ENCODE peak calls at places on chromosomes 6 and 20, in five cellular contexts. One of them, this sample, is unnamed.

GRCh38 chr6:42392871-42393270 is 58.9 kb downstream of the TRERF1 start:
- DNase-seq in cardiac fibroblast: no peak
- DNase-seq in dorsolateral prefrontal cortex: no peak
- DNase-seq in activated naive CD4-positive, alpha-beta T cell: no peak
- DNase-seq in SJSA1: no peak
- DNase-seq in this sample: no peak

GRCh38 chr6:125584468-125584939 is 164.9 kb upstream of the HEY2 start:
- DNase-seq in cardiac fibroblast: peak; percentile 59
- DNase-seq in dorsolateral prefrontal cortex: peak; percentile 82
- DNase-seq in activated naive CD4-positive, alpha-beta T cell: no peak
- DNase-seq in SJSA1: peak; percentile 51
- DNase-seq in this sample: no peak

GRCh38 chr6:73249998-73250397 is 13.0 kb downstream of the KHDC1 start:
- DNase-seq in cardiac fibroblast: no peak
- DNase-seq in dorsolateral prefrontal cortex: no peak
- DNase-seq in activated naive CD4-positive, alpha-beta T cell: no peak
- DNase-seq in SJSA1: no peak
- DNase-seq in this sample: no peak

GRCh38 chr20:23212482-23212881 is 126.4 kb upstream of the CD93 start:
- DNase-seq in cardiac fibroblast: no peak
- DNase-seq in dorsolateral prefrontal cortex: no peak
- DNase-seq in activated naive CD4-positive, alpha-beta T cell: no peak
- DNase-seq in SJSA1: no peak
- DNase-seq in this sample: no peak

GRCh38 chr6:118685823-118686449 is 34.5 kb upstream of the CEP85L start:
- DNase-seq in cardiac fibroblast: peak; percentile 45
- DNase-seq in dorsolateral prefrontal cortex: no peak
- DNase-seq in activated naive CD4-positive, alpha-beta T cell: no peak
- DNase-seq in SJSA1: no peak
- DNase-seq in this sample: no peak

GRCh38 chr6:66496659-66497058 is 789.6 kb upstream of the EYS start:
- DNase-seq in cardiac fibroblast: no peak
- DNase-seq in dorsolateral prefrontal cortex: no peak
- DNase-seq in activated naive CD4-positive, alpha-beta T cell: no peak
- DNase-seq in SJSA1: no peak
- DNase-seq in this sample: no peak

GRCh38 chr6:124076336-124077048 is 272.8 kb downstream of the NKAIN2 start:
- DNase-seq in cardiac fibroblast: no peak
- DNase-seq in dorsolateral prefrontal cortex: no peak
- DNase-seq in activated naive CD4-positive, alpha-beta T cell: no peak
- DNase-seq in SJSA1: no peak
- DNase-seq in this sample: no peak

GRCh38 chr20:62485062-62485700 is 9.4 kb upstream of the GATA5 start:
- DNase-seq in cardiac fibroblast: peak; percentile 20
- DNase-seq in dorsolateral prefrontal cortex: no peak
- DNase-seq in activated naive CD4-positive, alpha-beta T cell: no peak
- DNase-seq in SJSA1: no peak
- DNase-seq in this sample: no peak

GRCh38 chr6:30135147-30135546 is 793 bp upstream of the TRIM40 start:
- DNase-seq in cardiac fibroblast: no peak
- DNase-seq in dorsolateral prefrontal cortex: no peak
- DNase-seq in activated naive CD4-positive, alpha-beta T cell: no peak
- DNase-seq in SJSA1: no peak
- DNase-seq in this sample: no peak

GRCh38 chr6:118963003-118963402 is 28.0 kb upstream of the MCM9 start:
- DNase-seq in cardiac fibroblast: peak; percentile 34
- DNase-seq in dorsolateral prefrontal cortex: no peak
- DNase-seq in activated naive CD4-positive, alpha-beta T cell: no peak
- DNase-seq in SJSA1: no peak
- DNase-seq in this sample: no peak

GRCh38 chr6:146277142-146277541 is 248.3 kb downstream of the GRM1 start:
- DNase-seq in cardiac fibroblast: no peak
- DNase-seq in dorsolateral prefrontal cortex: no peak
- DNase-seq in activated naive CD4-positive, alpha-beta T cell: no peak
- DNase-seq in SJSA1: no peak
- DNase-seq in this sample: no peak

GRCh38 chr6:113856571-113857564 is at the start of gene MARCKS:
- DNase-seq in cardiac fibroblast: peak; percentile 93
- DNase-seq in dorsolateral prefrontal cortex: peak; percentile 73
- DNase-seq in activated naive CD4-positive, alpha-beta T cell: no peak
- DNase-seq in SJSA1: peak; percentile 93
- DNase-seq in this sample: no peak

GRCh38 chr20:4544765-4545164 is 176.9 kb upstream of the PRND start:
- DNase-seq in cardiac fibroblast: peak; percentile 81
- DNase-seq in dorsolateral prefrontal cortex: no peak
- DNase-seq in activated naive CD4-positive, alpha-beta T cell: no peak
- DNase-seq in SJSA1: peak; percentile 49
- DNase-seq in this sample: no peak

GRCh38 chr20:58981564-58982364 is 708 bp downstream of the NELFCD start:
- DNase-seq in cardiac fibroblast: peak; percentile 33
- DNase-seq in dorsolateral prefrontal cortex: no peak
- DNase-seq in activated naive CD4-positive, alpha-beta T cell: no peak
- DNase-seq in SJSA1: peak; percentile 33
- DNase-seq in this sample: no peak

GRCh38 chr6:29764422-29765196 is 41.4 kb downstream of the HLA-F start:
- DNase-seq in cardiac fibroblast: peak; percentile 65
- DNase-seq in dorsolateral prefrontal cortex: no peak
- DNase-seq in activated naive CD4-positive, alpha-beta T cell: no peak
- DNase-seq in SJSA1: no peak
- DNase-seq in this sample: no peak

GRCh38 chr20:49560646-49561045 is 7.3 kb downstream of the PTGIS start:
- DNase-seq in cardiac fibroblast: no peak
- DNase-seq in dorsolateral prefrontal cortex: no peak
- DNase-seq in activated naive CD4-positive, alpha-beta T cell: no peak
- DNase-seq in SJSA1: no peak
- DNase-seq in this sample: no peak

GRCh38 chr20:61976275-61976649 is 89.4 kb downstream of the TAF4 start:
- DNase-seq in cardiac fibroblast: no peak
- DNase-seq in dorsolateral prefrontal cortex: no peak
- DNase-seq in activated naive CD4-positive, alpha-beta T cell: no peak
- DNase-seq in SJSA1: no peak
- DNase-seq in this sample: no peak

GRCh38 chr6:118774596-118774995 is 119.4 kb upstream of the ASF1A start:
- DNase-seq in cardiac fibroblast: no peak
- DNase-seq in dorsolateral prefrontal cortex: no peak
- DNase-seq in activated naive CD4-positive, alpha-beta T cell: no peak
- DNase-seq in SJSA1: no peak
- DNase-seq in this sample: no peak

GRCh38 chr20:62580733-62581132 is 61.6 kb upstream of the SLCO4A1 start:
- DNase-seq in cardiac fibroblast: no peak
- DNase-seq in dorsolateral prefrontal cortex: no peak
- DNase-seq in activated naive CD4-positive, alpha-beta T cell: no peak
- DNase-seq in SJSA1: no peak
- DNase-seq in this sample: no peak

GRCh38 chr6:47161176-47161687 is 119.1 kb upstream of the ADGRF1 start:
- DNase-seq in cardiac fibroblast: peak; percentile 62
- DNase-seq in dorsolateral prefrontal cortex: no peak
- DNase-seq in activated naive CD4-positive, alpha-beta T cell: no peak
- DNase-seq in SJSA1: no peak
- DNase-seq in this sample: no peak

GRCh38 chr20:48826883-48827771 is 672 bp downstream of the PREX1 start:
- DNase-seq in cardiac fibroblast: peak; percentile 51
- DNase-seq in dorsolateral prefrontal cortex: no peak
- DNase-seq in activated naive CD4-positive, alpha-beta T cell: no peak
- DNase-seq in SJSA1: peak; percentile 75
- DNase-seq in this sample: peak; percentile 29

GRCh38 chr6:124298682-124299081 is 495.0 kb downstream of the NKAIN2 start:
- DNase-seq in cardiac fibroblast: no peak
- DNase-seq in dorsolateral prefrontal cortex: no peak
- DNase-seq in activated naive CD4-positive, alpha-beta T cell: no peak
- DNase-seq in SJSA1: no peak
- DNase-seq in this sample: no peak

GRCh38 chr20:52896348-52896747 is 75.8 kb upstream of the TSHZ2 start:
- DNase-seq in cardiac fibroblast: no peak
- DNase-seq in dorsolateral prefrontal cortex: no peak
- DNase-seq in activated naive CD4-positive, alpha-beta T cell: no peak
- DNase-seq in SJSA1: no peak
- DNase-seq in this sample: no peak

GRCh38 chr20:63275825-63276224 is 3.2 kb downstream of the ARFGAP1 start:
- DNase-seq in cardiac fibroblast: no peak
- DNase-seq in dorsolateral prefrontal cortex: no peak
- DNase-seq in activated naive CD4-positive, alpha-beta T cell: no peak
- DNase-seq in SJSA1: no peak
- DNase-seq in this sample: no peak

GRCh38 chr6:106512048-106512957 is 117.0 kb downstream of the RTN4IP1 start:
- DNase-seq in cardiac fibroblast: peak; percentile 52
- DNase-seq in dorsolateral prefrontal cortex: no peak
- DNase-seq in activated naive CD4-positive, alpha-beta T cell: peak; percentile 17
- DNase-seq in SJSA1: peak; percentile 84
- DNase-seq in this sample: peak; percentile 50

GRCh38 chr6:125850361-125850760 is 59.6 kb downstream of the NCOA7 start:
- DNase-seq in cardiac fibroblast: no peak
- DNase-seq in dorsolateral prefrontal cortex: no peak
- DNase-seq in activated naive CD4-positive, alpha-beta T cell: no peak
- DNase-seq in SJSA1: no peak
- DNase-seq in this sample: no peak

GRCh38 chr6:105243487-105243886 is 63.7 kb upstream of the POPDC3 start:
- DNase-seq in cardiac fibroblast: no peak
- DNase-seq in dorsolateral prefrontal cortex: no peak
- DNase-seq in activated naive CD4-positive, alpha-beta T cell: no peak
- DNase-seq in SJSA1: peak; percentile 18
- DNase-seq in this sample: no peak